ENCODE peak calls at places on chromosomes 11 and 22, in four cellular contexts. R, S, H and L are unnamed samples. For H3K4me1, the result is how much of the 10 kb centered on the place peaks cover.

GRCh38 chr11:6583584-6583983 is 19.8 kb downstream of the RRP8 start:
- DNase-seq in R (no peak), H (no peak), S (no peak), L (no peak)

GRCh38 chr11:79393362-79394043 is 47.3 kb downstream of the TENM4 start:
- DNase-seq in H (no peak), S (no peak), R (no peak), L (no peak)

GRCh38 chr11:126499124-126499752 is 143.8 kb downstream of the ST3GAL4 start:
- DNase-seq in H (no peak), S (no peak), R (peak), L (no peak)

GRCh38 chr11:20208622-20209090 is 48.4 kb upstream of the DBX1 start:
- DNase-seq in R (no peak), S (no peak), H (no peak), L (no peak)

GRCh38 chr22:26893034-26893710 is 235.8 kb downstream of the MIAT start:
- DNase-seq in S (no peak), R (no peak), H (no peak), L (no peak)

GRCh38 chr11:1862588-1863351 is 9.9 kb downstream of the LSP1 start:
- DNase-seq in S (no peak), R (peak), H (peak), L (peak)

GRCh38 chr22:20750461-20751184 is 23.3 kb upstream of the SERPIND1 start:
- DNase-seq in R (peak), H (peak), S (peak), L (no peak)

GRCh38 chr11:24516658-24517057 is 19.8 kb downstream of the LUZP2 start:
- DNase-seq in R (no peak), H (no peak), S (no peak), L (no peak)

GRCh38 chr22:49847751-49848689 is 5.6 kb upstream of the ZBED4 start:
- DNase-seq in H (peak), S (peak), R (peak), L (peak)

GRCh38 chr11:68264244-68264643 is 7.5 kb downstream of the C11orf24 start:
- DNase-seq in H (no peak), R (no peak), S (no peak), L (no peak)

GRCh38 chr11:4683020-4683419 is 14.6 kb downstream of the OR51E2 start:
- DNase-seq in S (no peak), H (no peak), R (no peak), L (no peak)
- H3K4me1 ChIP-seq in S (under half), H (under half), R (under half), L (under half)

GRCh38 chr11:69537855-69538640 is 56.6 kb downstream of the LINC01488 start:
- DNase-seq in H (no peak), R (no peak), S (peak), L (no peak)
- H3K4me1 ChIP-seq in H (under half), R (under half), S (under half), L (under half)

DNA sequence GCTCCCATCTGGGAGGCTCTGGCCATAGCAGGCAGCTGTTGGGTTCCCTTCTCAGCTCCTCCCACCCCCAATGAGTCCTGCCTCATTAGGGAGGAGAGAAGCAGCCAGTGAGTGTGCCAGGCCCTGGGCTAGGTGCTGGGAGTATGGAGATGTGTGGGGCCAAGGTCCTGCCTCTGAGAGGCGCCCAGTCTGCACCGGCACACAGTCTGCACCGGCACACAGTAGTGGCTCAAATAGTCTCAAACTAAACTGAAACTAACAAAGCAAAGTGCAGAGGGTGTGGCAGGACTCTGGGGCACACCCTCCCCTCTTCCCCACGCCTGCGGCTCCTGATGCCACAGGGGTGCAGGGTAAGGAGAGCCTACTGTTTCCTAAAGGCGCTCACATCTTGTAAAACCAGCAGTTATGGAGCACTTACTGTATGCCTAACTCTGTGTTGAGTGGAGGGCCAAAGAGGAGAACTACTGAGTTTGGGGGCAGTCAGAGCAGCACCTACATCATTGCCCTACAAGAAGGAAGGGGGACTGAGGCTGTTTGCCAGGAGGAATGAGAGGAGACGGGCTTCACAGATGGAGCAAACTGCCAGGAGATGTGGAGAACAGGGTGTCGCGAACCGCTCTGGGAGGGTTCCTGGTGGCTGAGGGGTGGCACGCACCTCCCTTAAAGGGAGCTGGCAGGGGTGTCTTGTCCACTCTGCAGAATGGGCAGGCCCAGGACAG is 959 bp upstream of the SH3BP1 start:
- DNase-seq in R (no peak), S (no peak), H (no peak), L (no peak)
- H3K4me1 ChIP-seq in R (under half), S (half or more), H (under half), L (half or more)

GRCh38 chr11:110092577-110093406 is at the start of gene ZC3H12C:
- DNase-seq in R (peak), H (peak), S (no peak), L (peak)
- H3K4me1 ChIP-seq in R (under half), H (under half), S (under half), L (under half)

GRCh38 chr22:46585340-46586122 is 34.7 kb upstream of the GRAMD4 start:
- DNase-seq in S (no peak), R (peak), H (peak), L (peak)
- H3K4me1 ChIP-seq in S (under half), R (under half), H (under half), L (half or more)